ENCODE peak calls at places on chromosome 10, in eight cellular contexts. I is GM23338, R is SK-N-SH, O is HCT116, U is K562, W is GM12878, F is HepG2, V is H1. P is an unnamed sample.

GRCh38 chr10:9792181-9792580 is 1225.5 kb upstream of the CELF2 start:
- DNase-seq in W (no peak), O (no peak), U (no peak), R (no peak), F (no peak), V (no peak), I (no peak), P (no peak)

GRCh38 chr10:16386855-16387254 is 50.0 kb upstream of the PTER start:
- DNase-seq in W (no peak), I (peak; percentile 66), O (no peak), U (no peak), V (peak; percentile 63), R (no peak), F (no peak), P (no peak)

GRCh38 chr10:7192831-7193348 is 217.9 kb downstream of the SFMBT2 start:
- DNase-seq in O (no peak), U (no peak), F (no peak), W (no peak), I (no peak), R (no peak), V (no peak), P (no peak)

GRCh38 chr10:33703897-33704825 is 369.7 kb upstream of the NRP1 start:
- DNase-seq in I (no peak), O (no peak), W (no peak), R (no peak), F (no peak), U (no peak), V (no peak), P (no peak)

GRCh38 chr10:43047288-43047970 is 29.4 kb upstream of the RET start:
- DNase-seq in V (no peak), R (peak; percentile 32), I (no peak), U (no peak), O (no peak), W (no peak), F (no peak), P (no peak)

GRCh38 chr10:118585794-118586193 is 9.7 kb downstream of the PRLHR start:
- DNase-seq in O (no peak), I (no peak), W (no peak), F (no peak), R (no peak), V (no peak), U (no peak), P (no peak)

GRCh38 chr10:71581376-71581775 is 138.2 kb downstream of the C10orf105 start:
- DNase-seq in U (no peak), I (no peak), W (no peak), O (no peak), R (no peak), F (no peak), V (no peak), P (no peak)

GRCh38 chr10:17200885-17201164 is 647 bp downstream of the TRDMT1 start:
- DNase-seq in O (peak; percentile 23), F (no peak), W (no peak), U (no peak), R (no peak), V (no peak), I (peak; percentile 38), P (peak; percentile 79)

GRCh38 chr10:70122742-70123141 is 9.9 kb downstream of the AIFM2 start:
- DNase-seq in U (no peak), V (no peak), O (no peak), F (no peak), R (no peak), W (no peak), I (no peak), P (no peak)

GRCh38 chr10:125060038-125060437 is 100.3 kb downstream of the CTBP2 start:
- DNase-seq in R (no peak), V (no peak), U (peak; percentile 1), O (no peak), I (no peak), F (no peak), W (no peak), P (peak; percentile 67)

GRCh38 chr10:126500866-126501265 is 112.6 kb upstream of the ADAM12 start:
- DNase-seq in V (no peak), W (no peak), I (no peak), F (no peak), R (no peak), O (no peak), U (no peak), P (no peak)
- TF ChIP-seq POLR2AphosphoS5 in V (no peak), W (no peak), I (no peak), F (no peak), R (no peak), O (no peak), U (no peak), P (no peak)

GRCh38 chr10:86535057-86535882 is 13.7 kb upstream of the WAPL start:
- DNase-seq in O (peak; percentile 31), W (no peak), I (peak; percentile 86), R (no peak), U (peak; percentile 90), F (peak; percentile 38), V (no peak), P (peak; percentile 19)
- H3K4me3 ChIP-seq in O (peak overlapping the region; percentile 51), W (peak overlapping the region; percentile 41), I (peak overlapping the region; percentile 83), R (no peak overlapping the region), U (peak overlapping the region; percentile 23), F (peak overlapping the region; percentile 79), V (peak overlapping the region; percentile 86), P (peak overlapping the region; percentile 29)

GRCh38 chr10:121525276-121526039 is 72.8 kb downstream of the FGFR2 start:
- DNase-seq in O (no peak), R (no peak), I (no peak), V (no peak), W (no peak), F (no peak), U (no peak), P (no peak)

GRCh38 chr10:121526040-121526790 is 72.0 kb downstream of the FGFR2 start:
- DNase-seq in O (no peak), W (no peak), V (no peak), F (no peak), R (no peak), U (no peak), I (no peak), P (no peak)

GRCh38 chr10:121522841-121523240 is 75.4 kb downstream of the FGFR2 start:
- DNase-seq in U (no peak), V (no peak), R (no peak), W (no peak), O (no peak), F (no peak), I (no peak), P (no peak)

GRCh38 chr10:121521794-121522556 is 76.3 kb downstream of the FGFR2 start:
- DNase-seq in U (no peak), R (no peak), I (no peak), V (no peak), F (no peak), W (no peak), O (no peak), P (no peak)

GRCh38 chr10:121524138-121524817 is 74.0 kb downstream of the FGFR2 start:
- DNase-seq in W (no peak), O (no peak), U (no peak), V (no peak), F (no peak), R (no peak), I (no peak), P (no peak)
- H3K4me2 ChIP-seq in W (no peak overlapping the region), O (no peak overlapping the region), U (no peak overlapping the region), V (no peak overlapping the region), F (peak overlapping the region; percentile 41), R (no peak overlapping the region), I (no peak overlapping the region), P (no peak overlapping the region)

GRCh38 chr10:80537086-80537704 is 507 bp upstream of the SH2D4B start:
- DNase-seq in I (no peak), U (no peak), F (no peak), W (no peak), V (no peak), R (peak; percentile 80), O (no peak), P (no peak)

GRCh38 chr10:80537705-80538480 is at the start of gene SH2D4B:
- DNase-seq in R (peak; percentile 69), U (no peak), I (no peak), V (no peak), O (no peak), F (no peak), W (no peak), P (no peak)

GRCh38 chr10:80536361-80536835 is 1.3 kb upstream of the SH2D4B start:
- DNase-seq in O (no peak), I (no peak), F (no peak), W (no peak), U (no peak), V (no peak), R (no peak), P (no peak)

GRCh38 chr10:80538481-80539185 is 931 bp downstream of the SH2D4B start:
- DNase-seq in I (no peak), W (no peak), U (no peak), V (no peak), R (no peak), O (no peak), F (no peak), P (no peak)

DNA sequence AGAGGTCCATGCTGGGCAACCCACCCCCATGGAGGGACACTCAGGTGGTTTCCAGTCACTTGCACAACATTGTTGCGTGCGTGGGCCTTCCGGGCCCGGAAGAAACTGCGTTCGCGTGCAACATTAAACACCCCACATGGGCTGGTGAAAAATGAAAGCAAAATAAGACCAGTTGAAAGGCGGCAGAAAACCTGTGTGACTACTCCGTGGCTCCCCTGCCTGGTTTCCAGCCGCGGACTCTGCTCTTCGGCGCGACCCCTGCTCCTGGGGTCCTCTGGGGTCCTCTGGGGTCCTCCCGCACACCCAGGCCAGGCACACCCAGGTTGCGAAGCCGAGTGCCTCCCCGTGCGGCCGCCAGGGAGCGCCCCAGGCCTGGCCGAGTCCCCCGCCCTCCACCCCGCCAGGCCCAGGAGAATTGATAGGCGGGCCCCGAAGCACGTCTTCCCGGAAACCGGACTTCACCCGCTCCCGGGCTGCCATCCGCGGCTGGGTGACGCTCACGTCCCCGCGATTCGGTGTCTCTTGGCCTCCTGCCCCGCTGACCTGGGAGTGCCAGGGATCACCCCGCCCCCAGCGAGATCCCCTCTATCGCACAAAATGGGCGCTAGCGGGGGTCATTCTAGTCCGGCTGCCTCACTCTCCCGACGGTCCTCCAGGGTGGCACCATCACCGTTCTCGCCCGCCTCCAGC is 1.9 kb upstream of the SH2D4B start:
- DNase-seq in I (peak; percentile 82), U (peak; percentile 93), F (no peak), W (no peak), O (peak; percentile 48), R (no peak), V (peak; percentile 29), P (peak; percentile 54)
- TF ChIP-seq POLR2AphosphoS5 in I (peak; percentile 61), U (no peak), F (no peak), W (peak; percentile 73), O (peak; percentile 91), R (no peak), V (no peak), P (no peak)

GRCh38 chr10:68107651-68108449 is 1.4 kb upstream of the MYPN start:
- DNase-seq in F (no peak), R (no peak), W (no peak), V (no peak), I (no peak), U (no peak), O (no peak), P (no peak)

GRCh38 chr10:68111580-68111979 is 2.3 kb downstream of the MYPN start:
- DNase-seq in V (no peak), U (no peak), W (no peak), O (no peak), F (no peak), I (no peak), R (no peak), P (no peak)

GRCh38 chr10:68109312-68109711 is at the start of gene MYPN:
- DNase-seq in U (no peak), O (no peak), I (no peak), V (no peak), F (no peak), R (no peak), W (no peak), P (no peak)

GRCh38 chr10:68112837-68113236 is 3.5 kb downstream of the MYPN start:
- DNase-seq in U (no peak), V (no peak), R (no peak), I (no peak), O (no peak), W (no peak), F (no peak), P (no peak)

GRCh38 chr10:68110027-68110426 is 739 bp downstream of the MYPN start:
- DNase-seq in O (no peak), U (no peak), R (no peak), W (no peak), F (no peak), I (no peak), V (no peak), P (no peak)
- H3K4me3 ChIP-seq in O (no peak overlapping the region), U (no peak overlapping the region), R (no peak overlapping the region), W (no peak overlapping the region), F (no peak overlapping the region), I (no peak overlapping the region), V (no peak overlapping the region), P (no peak overlapping the region)

P was measured in endothelial cell of umbilical vein.